ENCODE peak calls at places on chromosomes 5 and 9, in nine cellular contexts. P is SK-N-SH, X is Peyer's patch, C is PC-3, L is stomach, E is ovary, T is heart left ventricle, O is esophagus squamous epithelium, Z is mammary epithelial cell. B is an unnamed sample. For H3K27me3, the result is how much of the 10 kb centered on the place peaks cover.

GRCh38 chr5:135446615-135447014 is 533 bp downstream of the DCANP1 start:
- DNase-seq in Z (no peak), P (no peak), C (no peak), T (peak), E (no peak), X (peak), L (no peak), O (no peak), B (no peak)

GRCh38 chr5:95697781-95698681 is 15.2 kb upstream of the SPATA9 start:
- DNase-seq in E (no peak), P (peak), O (no peak), Z (no peak), X (no peak), C (peak), L (no peak), T (no peak), B (peak)

GRCh38 chr9:107827304-107827703 is 337.7 kb upstream of the KLF4 start:
- DNase-seq in T (no peak), O (no peak), X (no peak), P (no peak), E (no peak), Z (no peak), L (no peak), C (no peak), B (no peak)

GRCh38 chr9:33426843-33427293 is 20.5 kb downstream of the AQP3 start:
- DNase-seq in P (no peak), E (no peak), O (no peak), T (no peak), X (no peak), L (no peak), Z (no peak), C (peak), B (no peak)

GRCh38 chr5:95620030-95620869 is at the start of gene GPR150:
- DNase-seq in X (peak), C (peak), O (peak), E (no peak), L (peak), Z (peak), T (peak), P (peak), B (no peak)

GRCh38 chr9:94511134-94511942 is 43.5 kb upstream of the PCAT7 start:
- DNase-seq in C (peak), X (no peak), O (no peak), E (no peak), T (no peak), L (no peak), Z (no peak), P (no peak), B (no peak)

GRCh38 chr9:123749580-123750202 is 180.2 kb downstream of the DENND1A start:
- DNase-seq in L (no peak), E (no peak), Z (peak), X (no peak), T (no peak), P (no peak), C (no peak), O (no peak), B (peak)

GRCh38 chr5:138011991-138012390 is 20.9 kb downstream of the FAM13B start:
- DNase-seq in Z (peak), L (no peak), E (no peak), P (no peak), X (no peak), C (peak), O (no peak), T (no peak), B (no peak)

GRCh38 chr5:157496847-157497246 is 36.8 kb downstream of the NIPAL4 start:
- DNase-seq in T (no peak), E (no peak), X (peak), L (no peak), P (no peak), Z (no peak), O (no peak), C (no peak), B (no peak)

GRCh38 chr5:126615286-126615685 is 14.5 kb downstream of the PHAX start:
- DNase-seq in C (no peak), P (no peak), O (no peak), X (no peak), Z (no peak), E (no peak), L (no peak), T (no peak), B (no peak)

GRCh38 chr5:173056783-173057061 is 570 bp downstream of the CREBRF start:
- DNase-seq in C (no peak), O (no peak), P (peak), L (no peak), E (no peak), T (no peak), Z (no peak), X (no peak), B (no peak)

GRCh38 chr9:93128011-93128714 is 5.9 kb downstream of the NINJ1 start:
- DNase-seq in E (no peak), L (no peak), T (no peak), P (no peak), C (no peak), Z (no peak), X (peak), O (no peak), B (no peak)

GRCh38 chr9:86926130-86926529 is 21.2 kb downstream of the GAS1 start:
- DNase-seq in C (no peak), X (no peak), L (no peak), E (no peak), P (no peak), O (no peak), Z (no peak), T (no peak), B (no peak)

GRCh38 chr5:127826011-127826410 is 122.8 kb downstream of the CCDC192 start:
- DNase-seq in X (no peak), P (no peak), O (no peak), E (no peak), L (no peak), Z (no peak), C (no peak), T (no peak), B (no peak)

GRCh38 chr9:14778565-14778964 is 56.0 kb upstream of the CER1 start:
- DNase-seq in O (no peak), T (no peak), X (no peak), Z (no peak), C (no peak), L (no peak), E (no peak), P (no peak), B (no peak)

GRCh38 chr9:3516667-3517330 is 9.0 kb downstream of the RFX3 start:
- DNase-seq in Z (no peak), P (no peak), X (no peak), T (no peak), O (no peak), E (no peak), C (no peak), L (no peak), B (no peak)
- H3K4me3 ChIP-seq in Z (no peak), P (no peak), X (no peak), T (no peak), O (no peak), E (no peak), C (no peak), L (no peak), B (no peak)

GRCh38 chr5:181173027-181173419 is 25.6 kb downstream of the OR2V2 start:
- DNase-seq in T (no peak), C (peak), L (no peak), O (no peak), P (peak), X (no peak), Z (no peak), E (no peak), B (no peak)

GRCh38 chr5:181170237-181170830 is 22.9 kb downstream of the OR2V2 start:
- DNase-seq in L (no peak), O (no peak), P (peak), Z (no peak), E (no peak), C (no peak), T (peak), X (peak), B (no peak)

GRCh38 chr5:181170996-181171395 is 23.6 kb downstream of the OR2V2 start:
- DNase-seq in T (no peak), O (no peak), L (no peak), X (peak), C (no peak), E (no peak), Z (no peak), P (no peak), B (peak)

GRCh38 chr5:181173420-181174342 is 26.3 kb downstream of the OR2V2 start:
- DNase-seq in C (peak), L (no peak), E (no peak), P (peak), O (no peak), Z (peak), X (no peak), T (no peak), B (no peak)

DNA sequence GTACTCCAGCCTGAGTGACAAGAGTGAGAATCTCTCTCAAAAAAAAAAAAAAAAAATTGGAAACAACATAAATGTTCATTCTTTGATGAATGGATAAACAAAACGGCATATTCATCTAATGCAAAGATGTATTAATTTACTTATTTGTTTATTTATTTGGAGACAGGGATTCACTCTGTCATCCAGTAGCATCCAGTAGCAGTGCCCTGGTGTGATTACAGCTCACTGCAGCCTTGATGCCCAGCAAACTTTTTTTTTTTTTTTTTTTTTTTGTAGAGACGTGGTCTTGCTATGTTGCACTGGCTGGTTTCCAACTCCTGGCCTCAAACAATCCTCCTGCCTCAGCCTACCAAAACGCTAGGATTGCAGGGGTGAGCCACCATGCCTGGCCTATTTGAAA is 24.4 kb downstream of the OR2V2 start:
- DNase-seq in P (no peak), E (no peak), O (no peak), L (no peak), Z (no peak), C (no peak), T (no peak), X (no peak), B (no peak)
- H3K27me3 ChIP-seq in P (under half), E (under half), O (under half), L (half or more), Z (under half), C (under half), T (under half), X (under half), B (under half)

GRCh38 chr9:127158995-127159801 is 36.8 kb upstream of the ANGPTL2 start:
- DNase-seq in O (no peak), L (peak), P (peak), Z (peak), T (peak), X (peak), C (no peak), E (peak), B (peak)
- TF ChIP-seq CTCF in O (no peak), L (no peak), P (peak), Z (no peak), T (no peak), X (no peak), C (no peak), E (peak), B (peak)

DNA sequence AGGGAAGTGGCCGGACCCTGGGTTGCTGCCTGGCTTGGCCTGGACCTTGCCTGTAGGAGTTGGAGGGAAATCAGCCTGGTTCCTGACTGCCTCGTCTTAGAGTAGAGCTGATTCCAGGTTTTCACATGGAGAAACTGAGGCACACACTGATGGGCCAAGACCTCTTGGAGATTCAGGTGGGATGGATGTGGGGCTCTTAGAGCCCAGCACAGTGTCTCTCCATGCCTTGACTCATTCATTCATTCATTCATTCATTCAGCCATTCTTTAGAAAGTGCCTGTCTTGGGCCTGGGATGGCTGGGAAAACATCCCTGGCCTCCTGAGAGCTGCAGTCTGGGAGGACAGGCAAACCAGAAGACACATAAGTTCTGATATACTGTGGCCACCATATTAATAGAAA is 2.2 kb downstream of the LRRC8A start:
- DNase-seq in E (no peak), L (no peak), X (no peak), O (no peak), C (no peak), T (no peak), Z (no peak), P (no peak), B (no peak)
- H3K4me3 ChIP-seq in E (no peak), L (peak), X (no peak), O (peak), C (peak), T (peak), Z (peak), P (peak), B (no peak)

GRCh38 chr5:77995793-77996409 is 219.8 kb upstream of the TBCA start:
- DNase-seq in E (no peak), Z (no peak), X (no peak), C (no peak), L (no peak), T (no peak), P (no peak), O (no peak), B (no peak)

GRCh38 chr5:77993799-77994318 is 217.7 kb upstream of the TBCA start:
- DNase-seq in Z (no peak), L (no peak), X (no peak), E (no peak), O (no peak), C (no peak), T (no peak), P (no peak), B (no peak)

GRCh38 chr5:77996943-77997342 is 220.8 kb upstream of the TBCA start:
- DNase-seq in C (no peak), T (no peak), P (no peak), L (no peak), O (no peak), E (no peak), Z (no peak), X (no peak), B (no peak)

GRCh38 chr5:77993141-77993540 is 217.0 kb upstream of the TBCA start:
- DNase-seq in Z (no peak), P (no peak), C (no peak), T (no peak), O (no peak), X (no peak), E (no peak), L (no peak), B (no peak)

DNA sequence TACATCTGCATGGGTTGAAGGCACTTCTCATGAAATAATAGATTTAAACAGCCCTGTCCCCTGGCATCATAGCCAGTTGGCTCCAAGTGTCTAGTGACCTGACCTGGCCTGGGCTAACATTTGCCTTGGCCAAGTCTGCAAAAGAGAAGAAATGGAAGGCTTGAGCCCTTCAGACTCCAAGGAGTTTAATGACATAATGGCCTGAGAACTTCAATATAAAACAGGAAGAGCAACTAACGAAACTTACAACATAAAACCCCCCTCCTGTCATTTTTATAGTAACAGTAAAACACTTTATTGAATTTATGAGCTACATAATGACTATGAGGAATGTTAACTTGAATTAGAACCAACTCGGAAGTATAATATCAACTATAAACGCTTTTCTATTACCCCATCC is 218.8 kb upstream of the TBCA start:
- DNase-seq in X (no peak), O (no peak), C (no peak), E (no peak), L (no peak), Z (no peak), T (no peak), P (no peak), B (no peak)
- H3K27me3 ChIP-seq in X (under half), O (under half), C (under half), E (under half), L (under half), Z (under half), T (under half), P (under half), B (under half)

DNA sequence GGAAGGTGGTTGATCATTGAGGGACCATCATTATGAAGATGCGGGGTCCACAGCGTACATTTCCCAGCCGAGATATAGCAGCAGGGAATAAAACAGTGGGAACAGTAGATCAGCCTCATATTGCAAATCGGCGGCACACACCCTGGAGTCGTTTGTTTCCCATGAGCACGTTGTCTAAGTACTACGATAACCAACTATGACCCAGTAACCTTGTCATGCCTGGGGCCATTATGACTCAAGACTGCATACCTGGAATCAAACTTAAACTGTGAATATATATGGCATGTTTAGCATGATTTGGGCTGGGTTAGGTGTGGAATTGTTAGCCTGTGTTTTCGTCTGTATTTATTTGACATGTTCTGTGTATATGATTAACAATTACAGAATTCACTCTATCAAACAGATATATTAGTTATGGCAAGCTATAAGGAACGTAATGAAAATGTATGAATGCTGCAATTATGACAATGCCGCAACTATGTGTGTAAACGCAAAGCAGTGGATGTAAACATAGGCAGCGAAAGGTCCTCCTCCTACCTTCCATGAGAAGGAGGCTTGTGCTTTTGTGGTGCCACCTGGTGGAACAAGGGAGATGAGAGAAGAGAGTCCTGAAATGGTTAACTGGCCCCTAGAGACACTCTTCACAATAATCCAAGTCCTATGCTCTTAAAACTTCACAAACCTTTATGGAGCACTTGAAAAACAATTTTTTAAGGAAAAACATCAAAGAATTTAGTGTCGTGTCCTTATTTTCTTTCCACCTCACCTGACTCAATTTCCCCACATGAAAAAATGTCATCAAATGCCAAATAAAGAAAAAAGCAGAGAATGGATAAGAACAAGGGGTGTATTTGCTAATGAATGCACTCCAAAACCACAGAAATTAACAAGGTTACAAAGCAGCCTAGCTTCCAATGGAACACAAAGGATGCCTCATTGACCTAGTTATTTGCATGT is 47.1 kb downstream of the SEMA5A start:
- DNase-seq in E (no peak), P (no peak), X (peak), L (no peak), T (no peak), Z (peak), O (no peak), C (peak), B (no peak)
- TF ChIP-seq CTCF in E (no peak), P (peak), X (no peak), L (no peak), T (peak), Z (peak), O (peak), C (peak), B (peak)

DNA sequence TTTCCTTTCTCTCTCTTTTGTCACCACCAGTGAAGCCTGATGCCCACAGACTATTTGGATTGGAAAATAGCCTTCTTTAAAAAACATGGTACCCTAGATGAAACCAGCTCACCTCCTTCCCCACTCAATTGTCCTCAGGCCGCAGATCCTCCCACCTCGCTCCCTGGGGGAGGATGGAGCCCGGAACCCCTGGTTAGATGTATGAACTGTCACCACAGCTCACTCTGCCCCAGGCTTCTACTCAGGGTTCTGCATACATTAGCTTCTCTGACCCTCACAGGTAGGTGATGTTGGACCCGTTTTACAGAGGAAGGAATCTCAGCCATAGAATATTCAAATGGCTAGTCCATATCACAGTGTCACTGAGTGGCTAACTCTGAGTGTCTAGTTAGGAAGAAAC is 1.8 kb downstream of the MAMDC2 start:
- DNase-seq in E (no peak), P (no peak), L (no peak), C (no peak), T (no peak), Z (no peak), O (no peak), X (no peak), B (no peak)
- H3K4me3 ChIP-seq in E (peak), P (no peak), L (peak), C (no peak), T (peak), Z (no peak), O (peak), X (peak), B (no peak)

DNA sequence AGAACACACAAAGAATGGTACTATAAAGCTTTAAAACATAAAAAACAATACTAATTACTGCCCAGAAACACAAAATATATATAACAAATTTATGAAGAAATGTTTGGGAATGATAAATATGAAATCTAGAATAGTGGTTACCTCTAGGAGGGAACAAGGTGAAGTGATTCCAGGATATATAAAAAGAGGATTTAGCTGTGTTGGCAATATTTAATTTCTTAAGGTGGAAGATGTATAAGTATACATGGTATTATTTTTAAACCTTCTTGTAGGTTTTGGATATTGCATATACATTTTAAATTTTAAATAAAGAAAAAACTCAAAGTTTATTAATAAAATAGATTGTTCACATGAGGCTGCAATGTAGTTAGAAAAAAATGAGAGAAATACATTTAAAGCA is 112.7 kb upstream of the ZNF618 start:
- DNase-seq in E (no peak), X (no peak), T (no peak), C (no peak), Z (no peak), P (no peak), O (no peak), L (no peak), B (no peak)
- H3K27me3 ChIP-seq in E (under half), X (under half), T (under half), C (under half), Z (under half), P (under half), O (under half), L (under half), B (under half)

GRCh38 chr9:134449180-134449916 is 123.1 kb downstream of the RXRA start:
- DNase-seq in T (peak), L (peak), E (peak), Z (peak), C (peak), X (peak), P (peak), O (peak), B (peak)
- TF ChIP-seq CTCF in T (peak), L (peak), E (peak), Z (peak), C (peak), X (peak), P (peak), O (peak), B (peak)

B was measured in kidney epithelial cell.